ENCODE peak calls at places on chromosome 22, in seven cellular contexts. I is Panc1, O is fibroblast of lung, T is A549, D is lung, C is heart left ventricle, K is cardiac muscle cell. L is an unnamed sample.
A peak's percentile ranks its signal among the peaks of the same experiment; 100 is the strongest.

GRCh38 chr22:44940121-44940520 is 69.7 kb downstream of the PHF21B start:
- DNase-seq in I (no peak), O (no peak), T (no peak), D (no peak), C (no peak), K (no peak), L (no peak)

GRCh38 chr22:35578836-35579575 is 38.1 kb downstream of the MB start:
- DNase-seq in I (no peak), O (no peak), T (no peak), D (no peak), C (peak; percentile 63), K (no peak), L (no peak)

GRCh38 chr22:46866591-46866990 is 104.1 kb downstream of the TBC1D22A start:
- DNase-seq in I (no peak), O (peak; percentile 75), T (no peak), D (no peak), C (no peak), K (no peak), L (no peak)

GRCh38 chr22:19663821-19664325 is 50.4 kb upstream of the SEPTIN5 start:
- DNase-seq in I (no peak), O (peak; percentile 44), T (no peak), D (no peak), C (peak; percentile 86), K (no peak), L (no peak)

GRCh38 chr22:45469573-45470383 is 32.9 kb upstream of the FBLN1 start:
- DNase-seq in I (no peak), O (peak; percentile 72), T (no peak), D (no peak), C (no peak), K (no peak), L (no peak)

GRCh38 chr22:36368359-36368983 is 19.3 kb downstream of the MYH9 start:
- DNase-seq in I (no peak), O (peak; percentile 58), T (peak; percentile 57), D (no peak), C (no peak), K (peak; percentile 76), L (no peak)

GRCh38 chr22:47337161-47337621 is 574.7 kb downstream of the TBC1D22A start:
- DNase-seq in I (peak; percentile 65), O (peak; percentile 92), T (peak; percentile 89), D (no peak), C (no peak), K (no peak), L (no peak)

GRCh38 chr22:19216579-19216978 is 38.0 kb upstream of the SLC25A1 start:
- DNase-seq in I (no peak), O (no peak), T (no peak), D (no peak), C (no peak), K (no peak), L (no peak)

GRCh38 chr22:32622004-32622761 is 147.6 kb downstream of the FBXO7 start:
- DNase-seq in I (no peak), O (peak; percentile 99), T (no peak), D (peak; percentile 38), C (peak; percentile 72), K (peak; percentile 91), L (no peak)

GRCh38 chr22:21760640-21761039 is 25.0 kb upstream of the YPEL1 start:
- DNase-seq in I (no peak), O (peak; percentile 94), T (no peak), D (no peak), C (no peak), K (no peak), L (no peak)

GRCh38 chr22:36385491-36386350 is 2.0 kb downstream of the MYH9 start:
- DNase-seq in I (no peak), O (no peak), T (peak; percentile 48), D (peak; percentile 83), C (peak; percentile 64), K (no peak), L (peak; percentile 61)

GRCh38 chr22:32708835-32709234 is 92.7 kb upstream of the TIMP3 start:
- DNase-seq in I (no peak), O (no peak), T (no peak), D (no peak), C (peak; percentile 43), K (no peak), L (no peak)

GRCh38 chr22:45905924-45906865 is 70.8 kb downstream of the WNT7B start:
- DNase-seq in I (no peak), O (peak; percentile 51), T (no peak), D (no peak), C (peak; percentile 42), K (peak; percentile 21), L (no peak)

GRCh38 chr22:47055073-47055355 is 292.6 kb downstream of the TBC1D22A start:
- DNase-seq in I (no peak), O (no peak), T (no peak), D (no peak), C (no peak), K (no peak), L (no peak)

GRCh38 chr22:47457021-47457420 is 694.6 kb downstream of the TBC1D22A start:
- DNase-seq in I (no peak), O (no peak), T (no peak), D (peak; percentile 20), C (no peak), K (no peak), L (no peak)

GRCh38 chr22:34812631-34813030 is 253.3 kb upstream of the ISX start:
- DNase-seq in I (no peak), O (no peak), T (no peak), D (no peak), C (no peak), K (no peak), L (no peak)

GRCh38 chr22:36753916-36754315 is 22.0 kb downstream of the IFT27 start:
- DNase-seq in I (no peak), O (no peak), T (no peak), D (no peak), C (no peak), K (no peak), L (no peak)

DNA sequence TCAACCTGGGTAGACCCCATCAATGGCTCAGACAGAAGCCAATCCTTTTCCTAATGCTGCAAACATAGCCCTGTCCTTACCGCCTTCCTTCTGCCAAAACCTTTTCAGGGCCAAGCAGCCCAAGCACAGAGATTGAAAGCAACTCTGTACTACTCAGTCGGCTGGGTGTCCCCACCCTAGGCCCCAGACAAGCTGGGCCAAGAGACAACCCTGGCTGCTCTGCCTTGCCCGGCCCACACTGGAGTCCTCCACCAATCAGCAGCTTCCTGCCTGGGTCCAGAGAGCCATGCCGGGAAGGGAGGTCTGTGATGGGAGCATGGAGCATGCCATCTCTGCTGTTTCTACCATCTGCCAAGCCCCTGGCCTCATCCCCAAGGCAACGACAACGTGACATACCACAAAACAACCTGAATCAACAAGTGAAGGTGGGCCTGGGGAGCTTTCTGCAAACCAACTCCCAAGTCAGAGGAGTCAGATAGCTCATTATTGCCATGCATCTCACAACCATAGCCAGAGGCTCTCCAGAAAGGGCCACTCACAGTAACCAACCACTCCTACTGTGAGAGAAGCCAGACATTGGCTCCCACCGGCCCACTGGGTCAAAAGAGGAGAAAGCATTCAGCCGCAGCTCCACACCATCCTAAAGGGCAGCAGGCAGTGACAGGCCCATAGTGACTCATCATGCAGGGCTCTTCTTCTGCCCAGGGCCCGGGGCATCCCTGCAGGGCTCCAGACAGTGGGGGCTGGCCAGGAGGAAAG is 18.2 kb downstream of the PATZ1 start:
- DNase-seq in I (no peak), O (no peak), T (no peak), D (no peak), C (no peak), K (no peak), L (no peak)
- H3K27ac ChIP-seq in I (no peak overlapping the region), O (no peak overlapping the region), T (no peak overlapping the region), D (no peak overlapping the region), C (no peak overlapping the region), K (no peak overlapping the region), L (no peak overlapping the region)

GRCh38 chr22:40533712-40534378 is 102.7 kb downstream of the MRTFA start:
- DNase-seq in I (no peak), O (peak; percentile 72), T (peak; percentile 70), D (no peak), C (no peak), K (peak; percentile 42), L (peak; percentile 84)
- H3K4me3 ChIP-seq in I (peak overlapping the region; percentile 45), O (peak overlapping the region; percentile 33), T (peak overlapping the region; percentile 45), D (no peak overlapping the region), C (peak overlapping the region; percentile 39), K (peak overlapping the region; percentile 35), L (peak overlapping the region; percentile 53)

GRCh38 chr22:18062421-18062820 is 15.4 kb upstream of the PEX26 start:
- DNase-seq in I (no peak), O (no peak), T (no peak), D (no peak), C (no peak), K (no peak), L (no peak)

GRCh38 chr22:18060646-18061620 is 16.9 kb upstream of the PEX26 start:
- DNase-seq in I (no peak), O (peak; percentile 50), T (peak; percentile 80), D (no peak), C (no peak), K (no peak), L (no peak)

GRCh38 chr22:18065256-18065655 is 12.5 kb upstream of the PEX26 start:
- DNase-seq in I (no peak), O (no peak), T (peak; percentile 42), D (no peak), C (no peak), K (no peak), L (no peak)

GRCh38 chr22:18064636-18065035 is 13.2 kb upstream of the PEX26 start:
- DNase-seq in I (no peak), O (no peak), T (no peak), D (no peak), C (no peak), K (no peak), L (no peak)

DNA sequence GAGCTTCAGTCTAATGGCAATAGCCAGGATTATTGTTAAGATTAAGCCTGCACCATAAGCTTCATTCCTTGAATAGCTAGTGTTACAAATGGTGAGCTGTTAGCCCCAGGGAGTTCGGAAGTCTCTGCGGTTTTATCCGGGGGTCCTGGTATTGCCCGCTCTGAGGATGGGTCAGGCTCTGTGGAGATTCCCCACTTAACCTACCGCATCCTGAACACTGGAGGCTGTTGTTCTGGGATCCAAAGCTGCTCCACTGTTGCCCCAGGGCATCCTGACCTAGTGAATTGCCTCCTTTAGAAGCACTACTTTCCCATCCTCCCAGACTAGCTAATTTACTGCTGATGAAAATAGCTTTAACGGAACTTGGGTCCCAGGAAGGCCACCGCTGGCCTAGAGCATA is 14.5 kb upstream of the PEX26 start:
- DNase-seq in I (no peak), O (no peak), T (no peak), D (no peak), C (no peak), K (no peak), L (no peak)
- H3K4me1 ChIP-seq in I (no peaks in the 10 kb centered on the region), O (peaks cover 5% of the 10 kb centered on the region), T (peaks cover 66% of the 10 kb centered on the region), D (no peaks in the 10 kb centered on the region), C (peaks cover 1% of the 10 kb centered on the region), K (peaks cover 8% of the 10 kb centered on the region), L (no peaks in the 10 kb centered on the region)

GRCh38 chr22:38485783-38486182 is 17.9 kb downstream of the KDELR3 start:
- DNase-seq in I (no peak), O (no peak), T (no peak), D (no peak), C (no peak), K (no peak), L (no peak)

GRCh38 chr22:38489142-38489541 is 17.0 kb downstream of the DDX17 start:
- DNase-seq in I (no peak), O (no peak), T (no peak), D (no peak), C (no peak), K (no peak), L (no peak)

GRCh38 chr22:38489561-38490133 is 16.5 kb downstream of the DDX17 start:
- DNase-seq in I (no peak), O (no peak), T (no peak), D (no peak), C (no peak), K (no peak), L (no peak)

GRCh38 chr22:38490475-38490874 is 15.6 kb downstream of the DDX17 start:
- DNase-seq in I (no peak), O (no peak), T (no peak), D (no peak), C (no peak), K (no peak), L (no peak)

GRCh38 chr22:38487946-38488345 is 18.2 kb downstream of the DDX17 start:
- DNase-seq in I (no peak), O (no peak), T (no peak), D (no peak), C (no peak), K (no peak), L (no peak)
- H3K27ac ChIP-seq in I (no peak overlapping the region), O (no peak overlapping the region), T (no peak overlapping the region), D (no peak overlapping the region), C (no peak overlapping the region), K (no peak overlapping the region), L (no peak overlapping the region)